ENCODE peak calls at places on chromosome 10, in ten cellular contexts. S is activated CD8-positive, alpha-beta memory T cell treated with anti-CD3 and anti-CD28 coated beads, Interleukin-2, amount 50 U/mL, for 4 hours; N is myocyte; O is germinal center; Q is astrocyte of the cerebellum; X is RPMI8226; M is mucosa of gallbladder; H is stimulated activated naive CD8-positive, alpha-beta T cell treated with anti-CD3 and anti-CD28 coated beads, Interleukin-15, amount 100 ng/mL, for 72 hours; P is coronary artery; R is iris pigment epithelial cell. K is an unnamed sample.

GRCh38 chr10:121983828-121984227 is 5.1 kb upstream of the TACC2 start:
- DNase-seq in S (no peak), N (no peak), O (no peak), Q (no peak), X (no peak), M (no peak), H (no peak), P (no peak), R (no peak), K (no peak)

GRCh38 chr10:98135222-98135899 is 904 bp downstream of the R3HCC1L start:
- DNase-seq in S (no peak), N (no peak), O (no peak), Q (peak; percentile 4), X (peak; percentile 8), M (no peak), H (no peak), P (no peak), R (no peak), K (no peak)

GRCh38 chr10:71771821-71772617 is 1.3 kb downstream of the VSIR start:
- DNase-seq in S (peak; percentile 61), N (peak; percentile 72), O (no peak), Q (no peak), X (no peak), M (peak; percentile 66), H (no peak), P (peak; percentile 95), R (peak; percentile 82), K (peak; percentile 77)

GRCh38 chr10:128629111-128630096 is 503.2 kb upstream of the MKI67 start:
- DNase-seq in S (no peak), N (no peak), O (no peak), Q (peak; percentile 20), X (no peak), M (peak; percentile 63), H (no peak), P (no peak), R (no peak), K (peak; percentile 38)

GRCh38 chr10:118290471-118290995 is 51.6 kb downstream of the FAM204A start:
- DNase-seq in S (no peak), N (no peak), O (no peak), Q (no peak), X (no peak), M (no peak), H (no peak), P (no peak), R (no peak), K (no peak)

GRCh38 chr10:77698267-77698932 is 60.8 kb upstream of the KCNMA1 start:
- DNase-seq in S (no peak), N (no peak), O (peak; percentile 29), Q (no peak), X (no peak), M (no peak), H (no peak), P (no peak), R (no peak), K (no peak)

GRCh38 chr10:30581779-30582380 is 47.7 kb downstream of the LYZL2 start:
- DNase-seq in S (no peak), N (peak; percentile 58), O (peak; percentile 55), Q (peak; percentile 27), X (peak; percentile 41), M (peak; percentile 20), H (peak; percentile 5), P (no peak), R (peak; percentile 54), K (no peak)

GRCh38 chr10:16893664-16894063 is 76.4 kb upstream of the RSU1 start:
- DNase-seq in S (no peak), N (no peak), O (no peak), Q (no peak), X (no peak), M (no peak), H (no peak), P (no peak), R (no peak), K (no peak)

GRCh38 chr10:77529050-77529576 is 108.5 kb downstream of the KCNMA1 start:
- DNase-seq in S (no peak), N (no peak), O (no peak), Q (no peak), X (no peak), M (no peak), H (no peak), P (no peak), R (no peak), K (no peak)

GRCh38 chr10:100100651-100101525 is 19.2 kb upstream of the CPN1 start:
- DNase-seq in S (no peak), N (peak; percentile 56), O (no peak), Q (no peak), X (no peak), M (no peak), H (no peak), P (no peak), R (peak; percentile 74), K (no peak)

GRCh38 chr10:75718996-75719395 is 287.6 kb downstream of the LRMDA start:
- DNase-seq in S (no peak), N (no peak), O (no peak), Q (no peak), X (no peak), M (no peak), H (no peak), P (no peak), R (no peak), K (no peak)